ENCODE peak calls at places on chromosomes 5 and 9, in eight cellular contexts. G is tibial artery, P is heart left ventricle, H is NB4, Y is SK-N-SH, T is WERI-Rb-1, E is H9, Q is fibroblast of pulmonary artery. L is an unnamed sample.

GRCh38 chr5:103119067-103119764 is 722 bp downstream of the GIN1 start:
- DNase-seq in Y (peak), Q (peak), G (no peak), T (no peak), H (no peak), P (no peak), E (no peak), L (no peak)

GRCh38 chr5:67032921-67033664 is 163.5 kb downstream of the CD180 start:
- DNase-seq in Q (peak), P (no peak), T (no peak), Y (no peak), G (no peak), H (peak), E (no peak), L (no peak)

GRCh38 chr9:33065157-33066076 is 11.1 kb downstream of the SMU1 start:
- DNase-seq in T (no peak), E (no peak), G (no peak), Q (no peak), P (no peak), H (no peak), Y (no peak), L (no peak)

GRCh38 chr5:2353211-2353610 is 398.3 kb downstream of the IRX2 start:
- DNase-seq in H (no peak), E (no peak), P (no peak), Y (no peak), G (no peak), T (no peak), Q (no peak), L (no peak)

GRCh38 chr9:3343671-3344070 is 182.1 kb downstream of the RFX3 start:
- DNase-seq in Q (no peak), E (no peak), T (no peak), Y (no peak), P (no peak), H (no peak), G (no peak), L (no peak)

GRCh38 chr9:133701321-133701980 is 36.7 kb downstream of the SARDH start:
- DNase-seq in Y (no peak), P (peak), E (no peak), G (no peak), H (no peak), Q (no peak), T (no peak), L (no peak)

GRCh38 chr5:113059232-113059805 is 82.7 kb downstream of the DCP2 start:
- DNase-seq in E (peak), T (no peak), G (no peak), Y (peak), H (no peak), P (no peak), Q (peak), L (no peak)

GRCh38 chr5:621341-621761 is 9.2 kb downstream of the CEP72 start:
- DNase-seq in H (no peak), T (peak), Y (no peak), E (no peak), P (peak), G (no peak), Q (no peak), L (no peak)

GRCh38 chr5:45385321-45386058 is 310.7 kb downstream of the HCN1 start:
- DNase-seq in H (peak), Q (peak), G (peak), E (no peak), P (no peak), Y (no peak), T (no peak), L (no peak)

GRCh38 chr5:126383246-126383645 is 40.0 kb upstream of the GRAMD2B start:
- DNase-seq in Q (no peak), H (no peak), T (no peak), E (no peak), G (no peak), P (no peak), Y (no peak), L (no peak)

GRCh38 chr9:120348951-120349429 is 231.0 kb downstream of the CDK5RAP2 start:
- DNase-seq in G (no peak), Y (peak), P (peak), E (peak), Q (peak), T (peak), H (peak), L (peak)

GRCh38 chr9:124377551-124377950 is 37.7 kb downstream of the PSMB7 start:
- DNase-seq in Q (no peak), T (no peak), Y (no peak), P (no peak), E (no peak), G (no peak), H (no peak), L (no peak)

GRCh38 chr9:8074645-8075044 is 275.1 kb upstream of the DMAC1 start:
- DNase-seq in Q (no peak), Y (no peak), T (no peak), H (no peak), E (no peak), G (no peak), P (no peak), L (no peak)

GRCh38 chr5:20683241-20683940 is 695.4 kb upstream of the CDH18 start:
- DNase-seq in G (no peak), P (no peak), E (no peak), Q (no peak), T (no peak), Y (no peak), H (no peak), L (no peak)

GRCh38 chr9:27664136-27664819 is 91.0 kb upstream of the C9orf72 start:
- DNase-seq in E (peak), P (no peak), H (no peak), Q (no peak), Y (no peak), G (no peak), T (no peak), L (no peak)

GRCh38 chr9:8850916-8851315 is 1051.3 kb upstream of the DMAC1 start:
- DNase-seq in H (no peak), Q (no peak), E (no peak), T (peak), G (no peak), P (no peak), Y (no peak), L (no peak)

GRCh38 chr5:43530648-43531047 is 15.7 kb upstream of the C5orf34 start:
- DNase-seq in P (no peak), T (no peak), Y (no peak), H (no peak), Q (no peak), E (no peak), G (no peak), L (no peak)

GRCh38 chr5:176447982-176448608 is at the start of gene FAF2:
- DNase-seq in H (peak), E (peak), G (peak), P (peak), Y (peak), T (peak), Q (peak), L (peak)

GRCh38 chr5:27474054-27474323 is 435.6 kb upstream of the CDH9 start:
- DNase-seq in E (no peak), G (no peak), Y (no peak), P (no peak), Q (no peak), H (no peak), T (no peak), L (no peak)

GRCh38 chr9:87206064-87206661 is 258.9 kb upstream of the GAS1 start:
- DNase-seq in Q (no peak), E (no peak), Y (no peak), H (no peak), P (no peak), T (no peak), G (no peak), L (no peak)

GRCh38 chr9:115202960-115203751 is 85.2 kb upstream of the TNC start:
- DNase-seq in Q (peak), P (peak), E (no peak), T (no peak), G (no peak), H (no peak), Y (peak), L (no peak)

GRCh38 chr9:132931178-132931735 is 13.2 kb downstream of the TSC1 start:
- DNase-seq in T (no peak), Q (no peak), P (no peak), Y (no peak), G (no peak), H (no peak), E (no peak), L (no peak)

GRCh38 chr5:177403194-177403825 is 2.8 kb upstream of the PFN3 start:
- DNase-seq in Y (no peak), H (peak), T (peak), P (no peak), Q (no peak), G (no peak), E (peak), L (no peak)

GRCh38 chr5:10303699-10304170 is 4.0 kb downstream of the CMBL start:
- DNase-seq in Q (no peak), T (no peak), Y (no peak), G (no peak), E (no peak), H (no peak), P (no peak), L (no peak)

GRCh38 chr5:10306806-10307205 is 896 bp downstream of the CMBL start:
- DNase-seq in E (no peak), T (no peak), Q (no peak), P (no peak), Y (peak), G (no peak), H (no peak), L (no peak)

GRCh38 chr5:10306114-10306513 is 1.6 kb downstream of the CMBL start:
- DNase-seq in G (no peak), H (no peak), E (no peak), Y (no peak), Q (no peak), T (no peak), P (no peak), L (no peak)

GRCh38 chr5:10303201-10303600 is 4.5 kb downstream of the CMBL start:
- DNase-seq in T (no peak), H (no peak), E (no peak), Q (no peak), G (no peak), P (no peak), Y (no peak), L (no peak)

DNA sequence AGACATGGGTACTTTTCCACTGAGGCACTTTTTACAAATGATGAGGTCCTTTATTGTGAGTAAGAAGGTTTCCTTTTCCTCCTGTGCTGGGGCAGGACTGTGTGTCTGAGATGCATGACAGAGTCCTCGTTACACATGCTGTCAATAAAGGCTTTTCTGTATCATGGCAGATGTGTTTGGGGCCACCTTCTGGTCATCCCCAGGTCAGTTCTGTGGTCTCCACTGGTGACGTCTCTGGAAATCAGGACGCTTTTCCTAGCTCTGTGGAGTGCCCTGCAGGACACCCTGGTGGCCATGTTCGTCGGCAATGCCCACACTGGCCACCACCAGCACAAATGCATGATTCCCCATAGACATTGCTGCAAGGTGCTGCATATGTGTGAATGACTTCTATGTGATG is 2.8 kb downstream of the CMBL start:
- DNase-seq in Y (peak), G (no peak), H (no peak), T (peak), Q (no peak), P (no peak), E (no peak), L (no peak)
- TF ChIP-seq CTCF in Y (peak), G (no peak), H (no peak), T (peak), Q (no peak), P (no peak), E (no peak), L (no peak)

DNA sequence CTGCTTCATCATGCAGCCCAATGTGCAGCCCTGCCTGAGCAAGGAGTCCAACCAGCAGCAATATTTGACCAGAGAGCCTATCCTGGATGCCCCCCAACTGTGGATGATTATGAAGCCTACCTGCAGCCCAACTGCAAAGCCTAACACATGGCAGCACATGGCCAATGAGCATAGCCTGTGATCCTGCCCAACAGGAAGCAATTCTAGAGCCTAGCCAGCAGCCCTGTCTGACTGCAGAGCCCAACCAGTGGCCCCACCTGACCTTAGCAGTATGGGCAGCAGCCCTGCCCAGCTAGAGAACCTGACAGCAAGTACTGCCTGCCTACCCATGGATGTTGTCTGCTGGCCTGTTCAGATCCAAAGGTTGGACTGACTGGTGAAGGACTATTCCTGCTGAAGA is 97.3 kb upstream of the SH3GL2 start:
- DNase-seq in E (peak), T (no peak), G (no peak), Y (no peak), P (peak), Q (no peak), H (peak), L (no peak)
- TF ChIP-seq CTCF in E (no peak), T (no peak), G (no peak), Y (no peak), P (no peak), Q (no peak), H (no peak), L (no peak)

DNA sequence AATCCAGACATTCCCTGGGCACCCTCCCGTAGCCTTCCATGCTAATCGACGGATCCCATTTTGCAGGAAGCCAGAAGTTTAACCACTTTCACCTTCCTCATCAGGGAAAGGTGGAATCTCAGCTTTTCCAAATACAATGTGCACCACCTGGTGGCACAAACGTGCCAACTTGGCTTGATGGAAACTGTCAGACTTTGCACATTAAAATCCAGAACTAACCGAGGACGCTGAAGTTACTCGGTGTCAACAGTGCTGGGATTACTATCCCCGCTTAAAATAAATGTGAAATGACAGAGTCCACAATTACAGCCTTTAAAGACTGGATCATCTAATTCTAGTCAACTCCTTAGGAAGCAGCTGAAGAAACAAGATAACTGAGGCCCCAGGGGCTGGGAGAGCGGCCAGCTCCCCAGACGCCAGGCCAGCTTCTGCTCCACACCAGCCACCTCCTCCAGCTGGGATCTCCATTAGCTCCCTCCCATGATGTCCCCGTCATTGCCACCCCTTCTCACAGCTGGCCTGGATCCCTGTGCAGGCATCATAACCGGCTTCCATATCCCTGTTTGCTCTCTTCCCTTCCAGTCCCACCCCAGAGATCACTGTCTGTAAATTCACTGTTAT is 50.2 kb upstream of the RETREG1 start:
- DNase-seq in Y (peak), P (peak), T (peak), G (no peak), E (no peak), H (peak), Q (peak), L (no peak)
- TF ChIP-seq CTCF in Y (peak), P (peak), T (peak), G (peak), E (peak), H (peak), Q (peak), L (peak)

GRCh38 chr9:99192786-99193465 is 28.8 kb downstream of the ALG2 start:
- DNase-seq in Q (peak), T (no peak), H (peak), G (no peak), E (no peak), P (no peak), Y (no peak), L (no peak)

GRCh38 chr9:99193466-99193821 is 28.3 kb downstream of the ALG2 start:
- DNase-seq in H (no peak), Q (no peak), T (no peak), G (no peak), P (no peak), Y (no peak), E (no peak), L (no peak)

GRCh38 chr9:99197987-99198386 is 23.8 kb downstream of the ALG2 start:
- DNase-seq in H (no peak), G (no peak), P (no peak), Y (no peak), E (peak), T (no peak), Q (no peak), L (no peak)

GRCh38 chr9:99199938-99200539 is 21.7 kb downstream of the ALG2 start:
- DNase-seq in G (no peak), H (no peak), T (no peak), Y (no peak), E (no peak), P (no peak), Q (no peak), L (no peak)

DNA sequence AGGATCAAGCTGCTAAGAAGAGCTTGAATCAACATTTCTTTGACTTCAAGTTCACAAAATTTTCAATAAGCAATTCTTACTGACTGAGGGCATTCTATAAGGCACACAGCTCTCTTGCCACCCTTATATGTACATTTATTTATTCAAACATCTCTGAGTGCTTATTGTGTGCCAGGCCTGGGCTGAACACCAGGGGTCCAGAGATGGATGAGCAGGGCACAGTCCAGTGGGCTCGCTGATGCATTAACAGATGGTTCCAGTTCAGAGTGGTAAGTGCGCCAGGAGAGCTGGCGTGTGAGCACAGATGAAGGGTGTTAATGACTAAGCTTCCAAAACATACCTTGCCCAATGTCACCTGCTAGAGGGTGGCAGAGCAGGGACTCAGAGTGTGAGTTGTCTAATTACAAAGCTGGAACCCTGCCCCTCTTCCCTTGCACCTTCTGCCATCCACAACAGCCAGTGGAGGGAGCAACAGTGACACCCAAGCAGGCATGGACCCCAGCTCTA is 24.6 kb downstream of the ALG2 start:
- DNase-seq in Q (no peak), Y (no peak), P (no peak), G (no peak), T (no peak), H (no peak), E (no peak), L (no peak)
- TF ChIP-seq CTCF in Q (no peak), Y (no peak), P (no peak), G (no peak), T (no peak), H (no peak), E (peak), L (no peak)

GRCh38 chr5:72522607-72523006 is 15.4 kb upstream of the ZNF366 start:
- DNase-seq in E (no peak), P (no peak), H (no peak), Y (no peak), G (no peak), T (no peak), Q (no peak), L (no peak)
- TF ChIP-seq CTCF in E (no peak), P (no peak), H (no peak), Y (no peak), G (no peak), T (no peak), Q (no peak), L (no peak)

GRCh38 chr9:77457916-77458592 is 190.1 kb downstream of the GNA14 start:
- DNase-seq in P (peak), Y (peak), T (peak), H (peak), Q (peak), E (peak), G (peak), L (peak)

GRCh38 chr9:77456829-77457437 is 191.2 kb downstream of the GNA14 start:
- DNase-seq in H (peak), Q (peak), G (peak), Y (peak), E (peak), P (peak), T (peak), L (peak)

GRCh38 chr9:77453857-77454647 is 194.1 kb downstream of the GNA14 start:
- DNase-seq in Y (no peak), P (no peak), G (no peak), E (no peak), H (peak), T (no peak), Q (no peak), L (no peak)

GRCh38 chr9:77454668-77455067 is 193.5 kb downstream of the GNA14 start:
- DNase-seq in G (no peak), Q (no peak), H (no peak), T (no peak), P (no peak), Y (no peak), E (no peak), L (no peak)

DNA sequence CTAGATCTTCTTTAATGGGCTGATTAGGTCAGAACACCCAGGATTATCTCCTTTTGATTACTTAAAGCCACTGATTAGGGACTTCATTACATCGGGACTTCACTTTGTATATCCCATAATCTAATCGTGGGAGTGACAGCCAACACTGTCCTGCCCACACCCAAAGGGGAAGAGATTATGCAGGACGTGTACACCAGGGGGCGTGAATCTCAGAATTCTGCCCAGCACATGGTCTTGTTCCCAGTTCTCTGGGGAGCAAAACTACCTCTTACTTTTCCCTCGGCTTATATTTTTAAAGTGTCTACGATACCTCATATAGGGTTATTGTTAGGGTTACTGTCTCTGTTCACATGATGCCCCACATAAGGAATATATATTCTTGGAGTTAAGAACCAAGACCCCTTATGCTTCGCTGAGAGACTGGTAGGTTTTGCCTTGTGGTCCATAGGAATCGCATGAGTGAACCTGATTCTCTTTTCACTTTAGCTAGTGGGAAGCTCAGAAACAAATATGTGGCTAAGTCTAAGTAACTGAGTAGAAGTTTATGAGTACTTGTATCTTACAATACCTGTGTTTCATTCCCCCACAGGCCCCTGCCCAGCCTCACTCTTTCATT is 192.7 kb downstream of the GNA14 start:
- DNase-seq in P (no peak), Y (no peak), H (peak), Q (peak), T (peak), E (no peak), G (no peak), L (peak)
- TF ChIP-seq CTCF in P (peak), Y (peak), H (peak), Q (peak), T (peak), E (peak), G (no peak), L (peak)

GRCh38 chr9:15147471-15147870 is 159.5 kb downstream of the TTC39B start:
- DNase-seq in P (no peak), T (no peak), G (no peak), H (no peak), Y (no peak), Q (no peak), E (no peak), L (no peak)
- TF ChIP-seq CTCF in P (no peak), T (no peak), G (no peak), H (no peak), Y (no peak), Q (no peak), E (no peak), L (no peak)

L was measured in endothelial cell.